ENCODE peak calls at places on chromosomes 13 and 19, in five cellular contexts. J is mammary epithelial cell; O is pancreas; S is CD4-positive, alpha-beta memory T cell; Y is breast epithelium. X is an unnamed sample. For H3K4me1, the result is how much of the 10 kb centered on the place peaks cover.

GRCh38 chr13:27194895-27195764 is 23.5 kb upstream of the USP12 start:
- DNase-seq in J (peak), S (no peak), O (no peak), Y (no peak), X (no peak)

GRCh38 chr13:40789275-40790231 is at the start of gene SLC25A15:
- DNase-seq in J (peak), S (peak), O (peak), Y (peak), X (peak)

GRCh38 chr13:83878691-83879410 is 3.4 kb downstream of the SLITRK1 start:
- DNase-seq in Y (no peak), S (no peak), O (no peak), J (no peak), X (no peak)

GRCh38 chr13:84542348-84542747 is 660.1 kb upstream of the SLITRK1 start:
- DNase-seq in S (no peak), Y (no peak), O (no peak), J (no peak), X (no peak)

GRCh38 chr19:7595466-7596133 is at the start of gene CAMSAP3:
- DNase-seq in J (peak), O (peak), Y (no peak), S (no peak), X (peak)

GRCh38 chr19:18281082-18282020 is at the start of gene JUND:
- DNase-seq in Y (peak), J (peak), O (peak), S (peak), X (peak)

GRCh38 chr19:15195987-15196682 is 4.7 kb downstream of the NOTCH3 start:
- DNase-seq in S (no peak), O (peak), Y (peak), J (peak), X (no peak)

GRCh38 chr13:53170910-53171309 is 142.3 kb downstream of the OLFM4 start:
- DNase-seq in Y (no peak), S (no peak), J (no peak), O (no peak), X (no peak)

GRCh38 chr19:50968709-50969412 is 530 bp downstream of the KLK6 start:
- DNase-seq in J (no peak), O (no peak), S (no peak), Y (no peak), X (no peak)

GRCh38 chr13:69008503-69008902 is 1099.1 kb upstream of the ATXN8OS start:
- DNase-seq in S (no peak), O (no peak), Y (no peak), J (no peak), X (no peak)

GRCh38 chr19:18670313-18670712 is 13.2 kb upstream of the CRTC1 start:
- DNase-seq in Y (no peak), O (no peak), S (no peak), J (no peak), X (no peak)

GRCh38 chr13:38135590-38135989 is 214.1 kb upstream of the UFM1 start:
- DNase-seq in Y (no peak), O (no peak), S (no peak), J (no peak), X (no peak)

GRCh38 chr19:48509467-48510194 is 2.0 kb downstream of the LMTK3 start:
- DNase-seq in J (no peak), O (no peak), Y (no peak), S (no peak), X (no peak)

GRCh38 chr13:113220877-113221276 is 11.5 kb downstream of the CUL4A start:
- DNase-seq in O (no peak), S (no peak), J (no peak), Y (no peak), X (no peak)

GRCh38 chr13:38530492-38530891 is 156.4 kb upstream of the FREM2 start:
- DNase-seq in S (no peak), Y (no peak), O (no peak), J (peak), X (no peak)

GRCh38 chr19:4288091-4288777 is 9.2 kb downstream of the SHD start:
- DNase-seq in J (no peak), O (no peak), Y (no peak), S (no peak), X (no peak)

GRCh38 chr13:21040120-21040834 is 21.1 kb downstream of the LATS2 start:
- DNase-seq in O (no peak), J (no peak), S (no peak), Y (no peak), X (peak)

GRCh38 chr13:105543742-105544141 is 991.7 kb downstream of the EFNB2 start:
- DNase-seq in O (no peak), Y (no peak), S (no peak), J (peak), X (no peak)

GRCh38 chr19:16572332-16573211 is at the start of gene SLC35E1:
- DNase-seq in S (peak), Y (peak), J (peak), O (peak), X (peak)
- H3K4me1 ChIP-seq in S (half or more), Y (under half), J (under half), O (under half), X (under half)

GRCh38 chr13:77449265-77449664 is 86.2 kb upstream of the SCEL start:
- DNase-seq in O (no peak), Y (no peak), J (no peak), S (no peak), X (no peak)
- H3K4me1 ChIP-seq in O (under half), Y (under half), J (under half), S (under half), X (under half)

DNA sequence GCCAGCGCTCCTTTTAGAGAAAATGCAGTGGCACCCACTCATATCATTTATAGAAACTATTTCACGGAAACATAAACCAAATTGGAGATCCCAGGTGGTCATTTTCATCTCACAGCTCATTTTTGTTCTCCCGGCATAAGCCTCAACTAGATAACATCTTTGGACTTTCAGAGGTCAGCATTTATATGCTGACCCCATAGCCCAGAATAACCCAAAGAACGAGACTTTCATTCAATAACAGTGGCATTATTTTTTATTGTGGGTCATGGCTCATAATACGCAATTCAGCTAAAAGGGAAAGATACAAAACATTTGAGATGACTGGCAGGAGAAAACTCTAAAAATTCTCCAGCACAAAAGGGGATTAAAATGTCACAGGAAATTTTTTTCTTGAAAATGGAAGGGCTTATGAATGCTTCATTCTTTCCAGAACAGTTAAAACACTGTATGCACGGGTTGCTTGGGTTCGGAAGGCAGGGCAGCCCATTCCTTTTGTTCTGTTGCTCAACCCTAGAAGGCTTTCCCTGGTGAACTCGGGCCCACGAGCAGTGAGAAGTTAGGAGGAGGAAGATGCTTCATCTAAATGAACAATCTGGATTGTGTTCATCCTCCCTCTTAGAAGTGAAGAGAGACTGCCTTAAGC is 24.0 kb downstream of the STARD13 start:
- DNase-seq in S (no peak), Y (no peak), O (no peak), J (no peak), X (no peak)
- H3K4me1 ChIP-seq in S (under half), Y (under half), O (under half), J (under half), X (under half)

GRCh38 chr19:46954502-46955004 is 65.1 kb upstream of the NPAS1 start:
- DNase-seq in J (no peak), O (no peak), S (peak), Y (no peak), X (no peak)

GRCh38 chr19:46952874-46953273 is 66.8 kb upstream of the NPAS1 start:
- DNase-seq in Y (no peak), S (no peak), O (no peak), J (no peak), X (no peak)

GRCh38 chr19:46953955-46954501 is 65.6 kb upstream of the NPAS1 start:
- DNase-seq in O (no peak), S (no peak), J (no peak), Y (no peak), X (no peak)

GRCh38 chr19:46950526-46951235 is 69.0 kb upstream of the NPAS1 start:
- DNase-seq in J (peak), Y (no peak), O (no peak), S (no peak), X (no peak)

DNA sequence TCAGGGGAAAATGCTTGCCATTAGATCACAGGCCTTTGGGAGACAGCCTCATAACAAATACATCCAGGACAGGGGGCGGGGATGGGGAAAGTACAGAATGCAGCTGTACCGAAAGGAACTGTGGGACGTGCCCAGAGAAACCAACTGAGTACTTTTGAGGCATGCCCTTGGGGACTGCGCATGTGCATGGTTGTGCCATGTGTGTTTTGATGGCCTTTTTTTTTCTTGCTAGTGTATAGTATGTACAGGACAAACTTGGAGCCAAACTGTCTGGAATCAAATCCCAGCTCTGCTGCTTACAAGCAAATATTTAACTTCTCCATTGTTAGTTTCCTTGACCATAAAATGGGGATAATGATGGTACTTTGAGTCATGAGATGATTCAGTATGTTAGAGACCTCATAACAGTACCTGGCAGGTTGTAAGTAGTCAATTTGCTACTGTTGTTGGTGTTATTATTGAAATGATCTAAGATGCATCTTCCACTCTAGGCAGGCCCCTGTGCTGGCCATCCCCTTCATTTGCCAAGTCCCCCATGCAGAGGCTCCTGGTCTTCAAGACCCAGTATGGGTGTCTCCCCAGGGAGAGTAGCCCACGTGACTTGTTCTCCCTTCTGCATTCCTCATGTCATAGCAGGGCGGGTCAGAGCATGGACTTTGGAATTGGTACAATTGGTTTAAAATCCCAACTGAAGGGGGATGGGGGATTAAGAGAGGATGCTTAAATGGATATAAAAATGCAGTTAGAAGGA is 68.2 kb upstream of the NPAS1 start:
- DNase-seq in O (no peak), S (no peak), Y (no peak), J (peak), X (peak)
- H3K4me1 ChIP-seq in O (under half), S (half or more), Y (under half), J (under half), X (under half)

GRCh38 chr13:45860240-45860639 is 8.7 kb upstream of the SIAH3 start:
- DNase-seq in O (no peak), J (no peak), Y (no peak), S (no peak), X (no peak)
- H3K4me1 ChIP-seq in O (under half), J (under half), Y (under half), S (under half), X (under half)

GRCh38 chr19:41869374-41869955 is 7.6 kb upstream of the CD79A start:
- DNase-seq in J (no peak), Y (no peak), S (no peak), O (no peak), X (no peak)
- H3K4me1 ChIP-seq in J (under half), Y (under half), S (half or more), O (under half), X (half or more)

GRCh38 chr13:46609052-46609451 is 56.1 kb downstream of the LRCH1 start:
- DNase-seq in O (no peak), Y (no peak), J (no peak), S (no peak), X (no peak)
- H3K4me1 ChIP-seq in O (under half), Y (under half), J (under half), S (under half), X (half or more)

GRCh38 chr19:44718441-44719261 is 19.7 kb downstream of the CEACAM16 start:
- DNase-seq in O (peak), S (no peak), Y (peak), J (no peak), X (peak)

GRCh38 chr19:44723299-44723951 is 24.5 kb downstream of the CEACAM16 start:
- DNase-seq in J (no peak), Y (no peak), S (no peak), O (no peak), X (no peak)

GRCh38 chr19:44719262-44719701 is 20.3 kb downstream of the CEACAM16 start:
- DNase-seq in O (no peak), J (no peak), Y (no peak), S (no peak), X (no peak)

GRCh38 chr19:44722131-44723121 is 23.5 kb downstream of the CEACAM16 start:
- DNase-seq in S (no peak), Y (no peak), J (no peak), O (no peak), X (no peak)

GRCh38 chr19:44720945-44721344 is 22.0 kb downstream of the CEACAM16 start:
- DNase-seq in Y (no peak), S (no peak), J (no peak), O (no peak), X (no peak)
- H3K4me1 ChIP-seq in Y (under half), S (under half), J (under half), O (under half), X (under half)

X was measured in Peyer's patch.